ENCODE peak calls at places on chromosomes 3 and 15, in five cellular contexts. One of them, this sample, is unnamed.

GRCh38 chr3:183131735-183132134 is 30.8 kb downstream of the LAMP3 start:
- DNase-seq in cardiac muscle cell: no peak
- DNase-seq in testis: no peak
- DNase-seq in pancreas: no peak
- DNase-seq in astrocyte of the cerebellum: no peak
- DNase-seq in this sample: no peak

GRCh38 chr3:171228228-171228627 is 201.7 kb upstream of the SLC2A2 start:
- DNase-seq in cardiac muscle cell: no peak
- DNase-seq in testis: no peak
- DNase-seq in pancreas: no peak
- DNase-seq in astrocyte of the cerebellum: no peak
- DNase-seq in this sample: no peak

GRCh38 chr3:101635954-101636798 is 40.8 kb downstream of the ZBTB11 start:
- DNase-seq in testis: peak; percentile 65
- DNase-seq in astrocyte of the cerebellum: no peak
- DNase-seq in cardiac muscle cell: peak; percentile 70
- DNase-seq in pancreas: peak; percentile 78
- DNase-seq in this sample: peak; percentile 10

GRCh38 chr3:196620228-196620627 is 19.3 kb upstream of the NRROS start:
- DNase-seq in pancreas: peak; percentile 33
- DNase-seq in testis: no peak
- DNase-seq in astrocyte of the cerebellum: no peak
- DNase-seq in cardiac muscle cell: peak; percentile 77
- DNase-seq in this sample: no peak

GRCh38 chr15:89820651-89821611 is 6.3 kb upstream of the ANPEP start:
- DNase-seq in cardiac muscle cell: no peak
- DNase-seq in testis: no peak
- DNase-seq in pancreas: peak; percentile 22
- DNase-seq in astrocyte of the cerebellum: no peak
- DNase-seq in this sample: no peak

GRCh38 chr15:74295800-74296199 is 59.7 kb downstream of the CCDC33 start:
- DNase-seq in testis: no peak
- DNase-seq in astrocyte of the cerebellum: no peak
- DNase-seq in pancreas: no peak
- DNase-seq in cardiac muscle cell: no peak
- DNase-seq in this sample: no peak

GRCh38 chr15:66956672-66957540 is 108.5 kb upstream of the SMAD3 start:
- DNase-seq in pancreas: no peak
- DNase-seq in astrocyte of the cerebellum: no peak
- DNase-seq in cardiac muscle cell: no peak
- DNase-seq in testis: no peak
- DNase-seq in this sample: no peak

GRCh38 chr15:69780374-69780773 is 317.3 kb downstream of the TLE3 start:
- DNase-seq in pancreas: no peak
- DNase-seq in testis: no peak
- DNase-seq in cardiac muscle cell: no peak
- DNase-seq in astrocyte of the cerebellum: no peak
- DNase-seq in this sample: no peak

GRCh38 chr3:33042668-33043067 is 54.3 kb downstream of the GLB1 start:
- DNase-seq in pancreas: no peak
- DNase-seq in cardiac muscle cell: no peak
- DNase-seq in astrocyte of the cerebellum: no peak
- DNase-seq in testis: no peak
- DNase-seq in this sample: no peak

GRCh38 chr3:193743702-193744047 is 150.7 kb downstream of the OPA1 start:
- DNase-seq in astrocyte of the cerebellum: no peak
- DNase-seq in pancreas: no peak
- DNase-seq in testis: no peak
- DNase-seq in cardiac muscle cell: no peak
- DNase-seq in this sample: no peak

GRCh38 chr3:29239377-29239776 is 41.5 kb upstream of the RBMS3 start:
- DNase-seq in cardiac muscle cell: no peak
- DNase-seq in astrocyte of the cerebellum: no peak
- DNase-seq in pancreas: no peak
- DNase-seq in testis: no peak
- DNase-seq in this sample: no peak

GRCh38 chr15:26889298-26889898 is 22.5 kb downstream of the GABRA5 start:
- DNase-seq in testis: peak; percentile 68
- DNase-seq in pancreas: no peak
- DNase-seq in cardiac muscle cell: peak; percentile 81
- DNase-seq in astrocyte of the cerebellum: peak; percentile 86
- DNase-seq in this sample: peak; percentile 26

GRCh38 chr3:55565516-55565915 is 78.4 kb upstream of the WNT5A start:
- DNase-seq in astrocyte of the cerebellum: no peak
- DNase-seq in cardiac muscle cell: no peak
- DNase-seq in pancreas: no peak
- DNase-seq in testis: no peak
- DNase-seq in this sample: no peak

GRCh38 chr15:100623301-100623700 is 20.9 kb downstream of the ASB7 start:
- DNase-seq in testis: no peak
- DNase-seq in astrocyte of the cerebellum: peak; percentile 20
- DNase-seq in cardiac muscle cell: no peak
- DNase-seq in pancreas: no peak
- DNase-seq in this sample: no peak

GRCh38 chr3:110526732-110527727 is 544.6 kb upstream of the NECTIN3 start:
- DNase-seq in testis: no peak
- DNase-seq in cardiac muscle cell: no peak
- DNase-seq in pancreas: no peak
- DNase-seq in astrocyte of the cerebellum: peak; percentile 93
- DNase-seq in this sample: peak; percentile 82

GRCh38 chr15:75532413-75533250 is 46.5 kb downstream of the PTPN9 start:
- DNase-seq in pancreas: no peak
- DNase-seq in cardiac muscle cell: peak; percentile 67
- DNase-seq in astrocyte of the cerebellum: peak; percentile 77
- DNase-seq in testis: peak; percentile 77
- DNase-seq in this sample: peak; percentile 66

DNA sequence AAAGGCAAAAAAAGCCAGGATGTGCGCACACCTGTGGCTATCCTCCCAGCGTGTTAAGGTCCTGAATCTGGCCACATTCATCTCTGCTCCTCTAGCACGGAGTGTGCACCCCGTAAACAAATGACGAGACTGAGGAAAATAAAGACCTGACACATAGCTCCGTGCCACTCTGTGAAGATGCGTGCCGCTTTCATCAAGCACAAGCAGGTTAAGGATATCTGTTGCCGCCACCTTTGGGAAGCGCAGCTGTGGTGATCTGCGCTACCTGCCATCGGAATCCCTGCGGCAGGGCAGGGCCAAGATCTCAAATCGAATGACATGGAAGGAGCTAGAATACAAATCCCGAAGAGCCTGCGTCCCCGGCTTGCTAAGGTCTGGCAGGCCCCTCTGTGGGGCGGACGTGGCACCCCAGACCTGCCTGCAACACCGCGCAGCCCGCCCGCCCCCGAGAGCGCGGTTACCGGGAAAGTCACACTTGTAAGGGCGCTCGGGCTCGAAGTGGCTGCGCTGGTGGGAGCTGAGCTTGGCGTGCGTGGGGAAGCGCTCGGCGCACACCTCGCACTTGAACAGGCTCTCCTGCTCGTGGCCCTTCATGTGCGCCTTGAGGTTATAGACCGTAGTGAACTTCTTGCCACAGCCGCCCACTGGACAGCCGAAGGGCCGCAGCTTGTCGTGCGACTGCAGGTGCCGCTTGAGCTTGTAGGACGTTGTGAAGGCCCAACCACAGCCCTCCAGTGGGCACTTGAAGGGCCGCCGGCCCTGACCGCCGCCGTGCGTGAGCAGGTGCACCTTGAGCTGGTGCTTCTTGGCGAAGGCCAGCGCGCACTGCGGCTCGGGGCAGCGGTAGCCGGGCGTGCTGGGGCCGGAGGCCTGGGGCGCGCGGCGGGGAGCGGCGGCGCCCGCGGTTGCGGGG is 937 bp downstream of the ZXDC start:
- DNase-seq in cardiac muscle cell: peak; percentile 64
- DNase-seq in testis: peak; percentile 49
- DNase-seq in pancreas: peak; percentile 81
- DNase-seq in astrocyte of the cerebellum: no peak
- DNase-seq in this sample: no peak
- TF ChIP-seq CTCF in cardiac muscle cell: no peak
- TF ChIP-seq CTCF in testis: no peak
- TF ChIP-seq CTCF in pancreas: no peak
- TF ChIP-seq CTCF in astrocyte of the cerebellum: no peak
- TF ChIP-seq CTCF in this sample: no peak

DNA sequence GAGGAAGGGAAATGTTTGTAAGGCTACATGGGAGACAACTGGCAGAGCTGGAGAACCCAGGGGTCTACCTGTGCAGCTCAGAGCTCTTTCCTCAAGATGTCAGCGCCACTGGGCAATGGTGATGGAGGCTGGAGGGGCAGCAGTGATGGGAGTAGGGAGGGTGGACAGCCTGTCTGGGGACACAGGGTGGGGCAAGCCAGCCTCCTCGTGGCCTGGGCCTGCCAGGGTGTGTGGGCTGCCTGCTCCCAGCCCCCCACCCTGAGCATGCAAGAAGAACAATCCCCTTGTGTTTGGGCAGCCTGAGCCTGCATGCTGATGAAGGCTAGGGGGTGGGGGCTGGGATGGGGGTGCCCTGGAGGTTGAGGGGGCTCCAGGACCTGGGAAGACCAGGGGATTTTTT is 1.2 kb downstream of the PCBP4 start:
- DNase-seq in cardiac muscle cell: no peak
- DNase-seq in pancreas: no peak
- DNase-seq in astrocyte of the cerebellum: no peak
- DNase-seq in testis: no peak
- DNase-seq in this sample: no peak
- H3K4me3 ChIP-seq in cardiac muscle cell: no peak overlapping the region
- H3K4me3 ChIP-seq in pancreas: no peak overlapping the region
- H3K4me3 ChIP-seq in astrocyte of the cerebellum: peak overlapping the region; percentile 64
- H3K4me3 ChIP-seq in testis: no peak overlapping the region
- H3K4me3 ChIP-seq in this sample: peak overlapping the region; percentile 53

GRCh38 chr15:57685719-57686118 is 20.8 kb upstream of the POLR2M start:
- DNase-seq in testis: no peak
- DNase-seq in cardiac muscle cell: no peak
- DNase-seq in pancreas: no peak
- DNase-seq in astrocyte of the cerebellum: no peak
- DNase-seq in this sample: no peak
- TF ChIP-seq CTCF in testis: no peak
- TF ChIP-seq CTCF in cardiac muscle cell: no peak
- TF ChIP-seq CTCF in pancreas: no peak
- TF ChIP-seq CTCF in astrocyte of the cerebellum: no peak
- TF ChIP-seq CTCF in this sample: no peak

DNA sequence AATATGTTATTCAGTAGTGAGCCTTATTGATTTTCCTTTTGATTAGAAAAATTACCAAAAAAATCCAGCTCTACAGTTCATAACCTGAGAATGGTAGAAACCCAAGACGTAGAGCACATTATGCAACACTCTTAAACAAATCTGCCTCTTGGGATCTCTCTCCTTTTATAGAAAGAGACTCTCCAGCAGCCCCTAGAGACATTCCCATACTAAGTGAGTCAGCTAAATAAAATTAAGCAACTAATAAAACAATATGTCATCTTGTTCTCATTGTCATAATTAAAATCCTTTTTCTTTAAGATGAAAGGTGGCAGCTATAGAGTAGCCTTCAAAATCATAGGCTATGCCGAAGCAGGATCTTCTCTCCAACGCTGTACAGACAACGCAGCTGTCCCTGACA is 790.1 kb downstream of the FHIT start:
- DNase-seq in cardiac muscle cell: no peak
- DNase-seq in astrocyte of the cerebellum: no peak
- DNase-seq in testis: no peak
- DNase-seq in pancreas: no peak
- DNase-seq in this sample: no peak
- H3K4me3 ChIP-seq in cardiac muscle cell: no peak overlapping the region
- H3K4me3 ChIP-seq in astrocyte of the cerebellum: no peak overlapping the region
- H3K4me3 ChIP-seq in testis: no peak overlapping the region
- H3K4me3 ChIP-seq in pancreas: no peak overlapping the region
- H3K4me3 ChIP-seq in this sample: no peak overlapping the region

DNA sequence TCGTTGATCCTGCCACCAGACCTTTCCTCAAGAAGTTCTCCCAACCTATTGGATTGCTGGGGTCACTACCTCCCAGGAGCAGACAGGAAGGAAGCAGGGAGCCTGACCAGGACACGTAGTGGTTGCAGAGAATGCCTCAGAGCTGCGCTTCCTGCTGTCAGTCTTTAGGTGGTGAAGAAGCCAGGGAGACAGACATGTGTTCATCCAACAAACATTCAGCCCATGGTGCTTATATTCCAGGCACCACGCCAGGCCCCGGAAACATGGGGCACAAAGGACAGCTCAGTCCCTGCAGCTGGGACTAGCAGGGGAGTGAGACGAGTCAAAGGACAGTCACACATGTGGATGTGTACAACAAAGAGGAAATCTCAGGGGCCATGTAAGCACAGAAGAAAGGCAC is 26.0 kb upstream of the CORO2B start:
- DNase-seq in testis: no peak
- DNase-seq in astrocyte of the cerebellum: no peak
- DNase-seq in cardiac muscle cell: no peak
- DNase-seq in pancreas: no peak
- DNase-seq in this sample: no peak
- TF ChIP-seq CTCF in testis: no peak
- TF ChIP-seq CTCF in astrocyte of the cerebellum: no peak
- TF ChIP-seq CTCF in cardiac muscle cell: no peak
- TF ChIP-seq CTCF in pancreas: no peak
- TF ChIP-seq CTCF in this sample: no peak